ENCODE peak calls at places on chromosomes 16 and 17, in four cellular contexts. Z, W, G and M are unnamed samples.

GRCh38 chr17:15261063-15261817 is 3.9 kb downstream of the PMP22 start:
- DNase-seq in Z (peak; percentile 85), W (peak; percentile 73), G (no peak), M (no peak)

GRCh38 chr16:17343028-17343427 is 127.7 kb downstream of the XYLT1 start:
- DNase-seq in Z (no peak), W (no peak), G (no peak), M (no peak)

GRCh38 chr17:5705081-5705875 is 121.0 kb upstream of the NLRP1 start:
- DNase-seq in Z (no peak), W (no peak), G (no peak), M (no peak)

GRCh38 chr16:12558641-12559040 is 245.0 kb downstream of the CPPED1 start:
- DNase-seq in Z (no peak), W (no peak), G (no peak), M (no peak)

GRCh38 chr16:65195998-65196397 is 74.1 kb upstream of the CDH11 start:
- DNase-seq in Z (no peak), W (peak; percentile 47), G (no peak), M (no peak)

GRCh38 chr17:72266099-72266852 is 145.5 kb downstream of the SOX9 start:
- DNase-seq in Z (no peak), W (no peak), G (no peak), M (no peak)

GRCh38 chr17:80649200-80649644 is 104.6 kb downstream of the RPTOR start:
- DNase-seq in Z (peak; percentile 93), W (peak; percentile 17), G (no peak), M (no peak)

GRCh38 chr17:17032131-17032692 is 10.0 kb upstream of the MPRIP start:
- DNase-seq in Z (peak; percentile 86), W (peak; percentile 95), G (no peak), M (no peak)

GRCh38 chr17:63529711-63530556 is 6.8 kb downstream of the KCNH6 start:
- DNase-seq in Z (peak; percentile 42), W (no peak), G (no peak), M (no peak)

GRCh38 chr17:65952586-65952985 is 239.3 kb downstream of the CEP112 start:
- DNase-seq in Z (no peak), W (no peak), G (no peak), M (no peak)

GRCh38 chr16:11903906-11904305 is 11.8 kb downstream of the GSPT1 start:
- DNase-seq in Z (no peak), W (no peak), G (no peak), M (no peak)

GRCh38 chr16:46573008-46573833 is 48.0 kb downstream of the SHCBP1 start:
- DNase-seq in Z (no peak), W (peak; percentile 58), G (no peak), M (no peak)

GRCh38 chr17:17196776-17197175 is 9.4 kb downstream of the PLD6 start:
- DNase-seq in Z (no peak), W (peak; percentile 55), G (no peak), M (no peak)

GRCh38 chr16:28125592-28125991 is 62.1 kb upstream of the GSG1L start:
- DNase-seq in Z (no peak), W (no peak), G (no peak), M (no peak)

GRCh38 chr17:32742686-32743538 is 134.0 kb downstream of the MYO1D start:
- DNase-seq in Z (no peak), W (no peak), G (no peak), M (no peak)

GRCh38 chr17:59151591-59151990 is 3.4 kb downstream of the SKA2 start:
- DNase-seq in Z (no peak), W (no peak), G (no peak), M (no peak)

GRCh38 chr17:38674013-38674748 is 576 bp downstream of the EPOP start:
- DNase-seq in Z (peak; percentile 60), W (no peak), G (no peak), M (no peak)

GRCh38 chr17:68585643-68586042 is 15.5 kb downstream of the FAM20A start:
- DNase-seq in Z (no peak), W (no peak), G (no peak), M (no peak)

GRCh38 chr17:34665150-34665802 is 85.9 kb downstream of the TMEM132E start:
- DNase-seq in Z (no peak), W (no peak), G (no peak), M (no peak)

GRCh38 chr17:80796430-80796861 is 195.2 kb upstream of the CHMP6 start:
- DNase-seq in Z (no peak), W (no peak), G (no peak), M (no peak)

GRCh38 chr17:29138991-29139682 is 41.1 kb downstream of the MYO18A start:
- DNase-seq in Z (peak; percentile 87), W (no peak), G (no peak), M (no peak)

GRCh38 chr17:48011405-48012150 is 26.0 kb downstream of the COPZ2 start:
- DNase-seq in Z (peak; percentile 63), W (peak; percentile 82), G (no peak), M (no peak)

GRCh38 chr16:19177111-19177747 is 9.2 kb downstream of the SYT17 start:
- DNase-seq in Z (no peak), W (no peak), G (no peak), M (no peak)

GRCh38 chr17:30519707-30520106 is 42.5 kb downstream of the GOSR1 start:
- DNase-seq in Z (no peak), W (peak; percentile 42), G (no peak), M (no peak)

DNA sequence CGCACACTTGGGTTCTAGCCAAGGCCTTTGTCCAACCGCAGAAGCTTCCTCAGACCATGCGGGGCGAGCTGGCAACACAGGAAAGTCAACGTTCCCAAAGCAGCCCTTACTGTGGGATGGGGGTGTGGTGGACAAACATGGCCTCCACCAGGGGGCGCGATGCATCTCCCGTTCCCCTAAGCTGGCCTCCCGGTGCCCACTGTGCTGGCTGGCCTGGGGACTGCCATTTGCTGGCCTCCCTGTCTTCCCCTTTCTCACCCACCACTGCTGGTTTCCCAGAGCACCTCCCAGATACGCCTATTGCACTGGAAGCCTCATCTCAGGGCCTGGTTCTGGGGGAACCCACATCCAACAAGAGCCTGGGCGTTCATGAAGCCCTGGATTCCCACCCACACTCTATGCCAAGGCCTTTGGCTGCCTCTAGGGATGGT is 145.3 kb downstream of the IRF8 start:
- DNase-seq in Z (no peak), W (peak; percentile 6), G (no peak), M (no peak)
- TF ChIP-seq CTCF in Z (no peak), W (peak; percentile 59), G (peak; percentile 18), M (no peak)

GRCh38 chr16:51159864-51160263 is 8.8 kb upstream of the SALL1 start:
- DNase-seq in Z (no peak), W (no peak), G (no peak), M (no peak)
- TF ChIP-seq CTCF in Z (no peak), W (no peak), G (no peak), M (no peak)

GRCh38 chr16:22300427-22301071 is 3.3 kb downstream of the POLR3E start:
- DNase-seq in Z (peak; percentile 82), W (peak; percentile 57), G (peak; percentile 42), M (no peak)
- TF ChIP-seq CTCF in Z (peak; percentile 73), W (peak; percentile 68), G (peak; percentile 5), M (no peak)

GRCh38 chr16:81216114-81216513 is 22.4 kb upstream of the BCO1 start:
- DNase-seq in Z (no peak), W (no peak), G (no peak), M (no peak)

GRCh38 chr16:81207076-81207475 is 31.4 kb upstream of the BCO1 start:
- DNase-seq in Z (no peak), W (no peak), G (no peak), M (no peak)

GRCh38 chr16:81214745-81215166 is 23.7 kb upstream of the BCO1 start:
- DNase-seq in Z (no peak), W (peak; percentile 27), G (no peak), M (no peak)

GRCh38 chr16:81212830-81213465 is 25.5 kb upstream of the BCO1 start:
- DNase-seq in Z (no peak), W (no peak), G (no peak), M (no peak)

DNA sequence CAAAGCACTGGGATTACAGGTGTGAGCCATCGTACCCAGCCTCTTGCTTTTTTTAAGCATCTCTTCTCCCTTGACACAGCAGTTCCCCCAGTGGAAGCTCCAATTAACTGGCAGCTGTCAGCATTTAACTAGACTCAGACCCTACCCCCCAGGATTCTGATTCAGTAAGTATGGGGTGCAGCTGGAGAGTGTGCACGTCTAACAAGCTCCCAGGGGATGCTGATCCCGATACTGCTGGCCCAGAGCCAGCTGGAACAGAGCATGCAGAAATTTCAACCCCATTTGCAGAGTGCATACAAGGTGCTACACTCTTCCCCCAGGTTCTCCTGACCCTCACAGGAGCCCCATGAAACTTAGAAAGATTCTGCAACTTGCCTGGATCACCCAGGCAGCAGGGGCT is 27.7 kb upstream of the BCO1 start:
- DNase-seq in Z (no peak), W (no peak), G (no peak), M (no peak)
- TF ChIP-seq CTCF in Z (no peak), W (no peak), G (no peak), M (no peak)

GRCh38 chr16:69859105-69859969 is 91.8 kb upstream of the CLEC18A start:
- DNase-seq in Z (no peak), W (peak; percentile 41), G (peak; percentile 32), M (no peak)
- TF ChIP-seq CTCF in Z (peak; percentile 41), W (peak; percentile 26), G (no peak), M (no peak)

GRCh38 chr17:50837980-50838954 is 2.9 kb downstream of the WFIKKN2 start:
- DNase-seq in Z (no peak), W (no peak), G (no peak), M (no peak)
- TF ChIP-seq CTCF in Z (no peak), W (no peak), G (no peak), M (no peak)

GRCh38 chr16:31297496-31297895 is 37.7 kb downstream of the ITGAM start:
- DNase-seq in Z (no peak), W (no peak), G (no peak), M (no peak)
- TF ChIP-seq CTCF in Z (no peak), W (no peak), G (no peak), M (no peak)

GRCh38 chr16:48635199-48635718 is 25.3 kb upstream of the N4BP1 start:
- DNase-seq in Z (no peak), W (no peak), G (no peak), M (no peak)

GRCh38 chr16:48641770-48642169 is 31.8 kb upstream of the N4BP1 start:
- DNase-seq in Z (no peak), W (no peak), G (no peak), M (no peak)

GRCh38 chr16:48637039-48637438 is 27.1 kb upstream of the N4BP1 start:
- DNase-seq in Z (no peak), W (no peak), G (no peak), M (no peak)

GRCh38 chr16:48632137-48632774 is 22.3 kb upstream of the N4BP1 start:
- DNase-seq in Z (no peak), W (no peak), G (no peak), M (no peak)

DNA sequence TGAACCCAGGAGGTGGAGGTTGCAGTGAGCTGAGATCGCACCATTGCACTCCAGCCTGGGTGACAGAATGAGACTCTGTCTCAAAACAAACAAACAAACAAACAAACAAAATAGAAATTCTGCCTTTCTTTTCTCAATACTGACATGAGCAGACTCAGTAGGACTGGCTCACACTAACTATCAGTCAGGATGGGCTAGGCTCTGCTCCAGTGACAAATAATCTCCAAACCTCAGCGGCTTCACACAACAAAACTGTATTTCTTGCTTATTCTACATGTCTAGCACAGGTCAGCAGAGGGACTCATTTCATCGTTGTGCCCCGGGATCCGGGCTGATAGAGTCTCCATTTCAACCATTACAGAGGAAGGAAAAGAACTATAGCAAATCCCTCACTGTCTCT is 26.5 kb upstream of the N4BP1 start:
- DNase-seq in Z (no peak), W (no peak), G (no peak), M (no peak)
- TF ChIP-seq CTCF in Z (no peak), W (no peak), G (no peak), M (no peak)

GRCh38 chr17:43800736-43801135 is 20.5 kb downstream of the CFAP97D1 start:
- DNase-seq in Z (no peak), W (no peak), G (no peak), M (no peak)
- TF ChIP-seq CTCF in Z (no peak), W (no peak), G (no peak), M (no peak)